ENCODE peak calls at places on chromosomes 1 and 21, in seven cellular contexts. E is lower leg skin; J is stimulated activated CD4-positive, alpha-beta T cell treated with anti-CD3 and anti-CD28 coated beads, Interleukin-1b, Interleukin-23, amount 100 ng/mL, for 24 hours; C is NCI-H510A; D is EL; X is B cell; N is activated T-cell treated with anti-CD3 and anti-CD28 coated beads, Interleukin-2, amount 50 U/mL, for 72 hours. W is an unnamed sample.

GRCh38 chr1:203153051-203153988 is 22.3 kb downstream of the MYBPH start:
- DNase-seq in E (no peak), J (no peak), C (no peak), D (no peak), X (no peak), N (no peak), W (no peak)

GRCh38 chr1:161119379-161120061 is 1.6 kb downstream of the NIT1 start:
- DNase-seq in E (no peak), J (no peak), C (no peak), D (peak; percentile 59), X (peak; percentile 61), N (peak; percentile 68), W (peak; percentile 86)

GRCh38 chr1:30756545-30757195 is 904 bp downstream of the LAPTM5 start:
- DNase-seq in E (peak; percentile 74), J (no peak), C (no peak), D (peak; percentile 92), X (peak; percentile 55), N (peak; percentile 71), W (peak; percentile 88)

GRCh38 chr1:1171551-1172340 is 1.9 kb upstream of the TTLL10 start:
- DNase-seq in E (no peak), J (no peak), C (no peak), D (no peak), X (peak; percentile 93), N (peak; percentile 14), W (no peak)

GRCh38 chr1:178973671-178974091 is 52.0 kb upstream of the FAM20B start:
- DNase-seq in E (no peak), J (no peak), C (no peak), D (no peak), X (no peak), N (no peak), W (peak; percentile 8)

GRCh38 chr1:173554541-173555250 is 48.2 kb downstream of the SLC9C2 start:
- DNase-seq in E (no peak), J (no peak), C (no peak), D (peak; percentile 19), X (no peak), N (no peak), W (no peak)

GRCh38 chr1:156337888-156338179 is 258 bp downstream of the CCT3 start:
- DNase-seq in E (no peak), J (no peak), C (no peak), D (no peak), X (no peak), N (no peak), W (no peak)

GRCh38 chr1:165456861-165457260 is 11.9 kb upstream of the RXRG start:
- DNase-seq in E (no peak), J (no peak), C (no peak), D (no peak), X (no peak), N (no peak), W (no peak)

GRCh38 chr1:162029205-162029604 is 5.5 kb upstream of the OLFML2B start:
- DNase-seq in E (no peak), J (no peak), C (no peak), D (no peak), X (no peak), N (no peak), W (no peak)

GRCh38 chr1:77273891-77274290 is 7.9 kb upstream of the AK5 start:
- DNase-seq in E (no peak), J (no peak), C (no peak), D (no peak), X (no peak), N (no peak), W (peak; percentile 51)

GRCh38 chr1:40708750-40709099 is 17.2 kb downstream of the NFYC start:
- DNase-seq in E (no peak), J (no peak), C (peak; percentile 94), D (peak; percentile 82), X (peak; percentile 53), N (no peak), W (peak; percentile 90)

GRCh38 chr1:109892476-109893368 is 17.9 kb upstream of the CSF1 start:
- DNase-seq in E (no peak), J (no peak), C (no peak), D (peak; percentile 74), X (no peak), N (no peak), W (no peak)

GRCh38 chr1:115991909-115992308 is 15.6 kb downstream of the SLC22A15 start:
- DNase-seq in E (no peak), J (no peak), C (no peak), D (no peak), X (no peak), N (no peak), W (no peak)

GRCh38 chr1:6581561-6582305 is 1.9 kb downstream of the ZBTB48 start:
- DNase-seq in E (no peak), J (no peak), C (peak; percentile 89), D (no peak), X (no peak), N (no peak), W (no peak)

GRCh38 chr21:31156662-31157061 is 118.4 kb upstream of the KRTAP19-8 start:
- DNase-seq in E (no peak), J (no peak), C (no peak), D (no peak), X (no peak), N (no peak), W (no peak)

GRCh38 chr1:172270605-172271004 is 149.9 kb upstream of the C1orf105 start:
- DNase-seq in E (no peak), J (no peak), C (no peak), D (no peak), X (no peak), N (no peak), W (peak; percentile 39)

GRCh38 chr1:245718951-245719350 is 564.2 kb downstream of the KIF26B start:
- DNase-seq in E (no peak), J (no peak), C (no peak), D (no peak), X (no peak), N (no peak), W (no peak)

GRCh38 chr1:156658945-156659574 is 17.1 kb downstream of the BCAN start:
- DNase-seq in E (no peak), J (no peak), C (no peak), D (no peak), X (no peak), N (no peak), W (no peak)

GRCh38 chr1:246795906-246796694 is 71.9 kb downstream of the SCCPDH start:
- DNase-seq in E (no peak), J (no peak), C (peak; percentile 46), D (no peak), X (no peak), N (no peak), W (no peak)

GRCh38 chr1:70667771-70668170 is 256.7 kb downstream of the CTH start:
- DNase-seq in E (no peak), J (no peak), C (peak; percentile 69), D (peak; percentile 27), X (no peak), N (no peak), W (no peak)

GRCh38 chr1:100347009-100347966 is 5.0 kb upstream of the CDC14A start:
- DNase-seq in E (no peak), J (no peak), C (no peak), D (peak; percentile 40), X (no peak), N (no peak), W (peak; percentile 24)

GRCh38 chr1:6703016-6703415 is 1.4 kb upstream of the DNAJC11 start:
- DNase-seq in E (no peak), J (no peak), C (no peak), D (peak; percentile 25), X (no peak), N (no peak), W (peak; percentile 76)

GRCh38 chr1:50418600-50419109 is 4.6 kb downstream of the DMRTA2 start:
- DNase-seq in E (no peak), J (no peak), C (no peak), D (no peak), X (peak; percentile 48), N (no peak), W (no peak)

W was measured in fibroblast of mammary gland.